ENCODE peak calls at places on chromosome 14, in six cellular contexts. F is cardiac muscle cell, N is pancreas, I is IMR-90, B is A549, A is GM23338. L is an unnamed sample.

GRCh38 chr14:92945959-92946846 is 23.3 kb downstream of the CHGA start:
- DNase-seq in F (peak; percentile 70), N (peak; percentile 77), I (peak; percentile 60), B (peak; percentile 39), A (no peak), L (no peak)

GRCh38 chr14:91303924-91304229 is 59.4 kb upstream of the GPR68 start:
- DNase-seq in F (no peak), N (no peak), I (no peak), B (no peak), A (no peak), L (no peak)

GRCh38 chr14:58491593-58491992 is 64.1 kb downstream of the KIAA0586 start:
- DNase-seq in F (peak; percentile 20), N (no peak), I (peak; percentile 45), B (no peak), A (no peak), L (no peak)

GRCh38 chr14:73741386-73741875 is 27.2 kb upstream of the PNMA1 start:
- DNase-seq in F (peak; percentile 79), N (no peak), I (peak; percentile 66), B (no peak), A (peak; percentile 71), L (peak; percentile 65)

GRCh38 chr14:105939810-105940508 is 413.6 kb downstream of the TMEM121 start:
- DNase-seq in F (no peak), N (no peak), I (no peak), B (no peak), A (no peak), L (no peak)

GRCh38 chr14:105475916-105476845 is 1.6 kb downstream of the CRIP2 start:
- DNase-seq in F (peak; percentile 72), N (no peak), I (peak; percentile 18), B (no peak), A (peak; percentile 55), L (no peak)

GRCh38 chr14:92676031-92676430 is 72.4 kb downstream of the LGMN start:
- DNase-seq in F (no peak), N (peak; percentile 13), I (no peak), B (no peak), A (no peak), L (no peak)

GRCh38 chr14:92917041-92917940 is 5.7 kb upstream of the CHGA start:
- DNase-seq in F (no peak), N (no peak), I (no peak), B (no peak), A (no peak), L (no peak)

GRCh38 chr14:39145266-39145966 is 24.7 kb downstream of the TRAPPC6B start:
- DNase-seq in F (no peak), N (no peak), I (no peak), B (no peak), A (no peak), L (no peak)

GRCh38 chr14:100531152-100531551 is 56.1 kb downstream of the BEGAIN start:
- DNase-seq in F (no peak), N (peak; percentile 45), I (no peak), B (no peak), A (no peak), L (no peak)

GRCh38 chr14:51473808-51474207 is 177.9 kb upstream of the FRMD6 start:
- DNase-seq in F (no peak), N (no peak), I (peak; percentile 74), B (no peak), A (no peak), L (peak; percentile 72)

GRCh38 chr14:37991027-37991426 is 216.7 kb upstream of the SSTR1 start:
- DNase-seq in F (no peak), N (no peak), I (no peak), B (no peak), A (peak; percentile 50), L (no peak)

GRCh38 chr14:46140445-46140844 is 511.1 kb downstream of the RPL10L start:
- DNase-seq in F (no peak), N (no peak), I (no peak), B (no peak), A (no peak), L (no peak)

GRCh38 chr14:66468778-66469367 is 17.3 kb upstream of the CCDC196 start:
- DNase-seq in F (no peak), N (no peak), I (no peak), B (no peak), A (peak; percentile 22), L (no peak)

GRCh38 chr14:71133296-71133695 is 226.0 kb downstream of the PCNX1 start:
- DNase-seq in F (no peak), N (no peak), I (no peak), B (no peak), A (no peak), L (no peak)

GRCh38 chr14:36515105-36515593 is 4.9 kb downstream of the NKX2-1 start:
- DNase-seq in F (no peak), N (no peak), I (no peak), B (no peak), A (peak; percentile 75), L (no peak)

GRCh38 chr14:66490143-66491111 is 4.3 kb downstream of the CCDC196 start:
- DNase-seq in F (no peak), N (no peak), I (no peak), B (no peak), A (no peak), L (no peak)

GRCh38 chr14:65170768-65171251 is 68.5 kb upstream of the MAX start:
- DNase-seq in F (peak; percentile 88), N (no peak), I (peak; percentile 81), B (peak; percentile 43), A (peak; percentile 73), L (peak; percentile 79)

GRCh38 chr14:71442503-71442902 is 489.7 kb upstream of the RGS6 start:
- DNase-seq in F (no peak), N (no peak), I (no peak), B (no peak), A (no peak), L (no peak)

GRCh38 chr14:75070383-75070782 is 942 bp downstream of the ZC2HC1C start:
- DNase-seq in F (no peak), N (peak; percentile 77), I (no peak), B (no peak), A (no peak), L (no peak)

GRCh38 chr14:72924332-72924731 is 1.9 kb upstream of the DCAF4 start:
- DNase-seq in F (no peak), N (peak; percentile 81), I (no peak), B (no peak), A (no peak), L (no peak)

GRCh38 chr14:42370056-42370455 is 763.4 kb downstream of the LRFN5 start:
- DNase-seq in F (no peak), N (no peak), I (no peak), B (no peak), A (no peak), L (no peak)

GRCh38 chr14:37637341-37637740 is 41.9 kb downstream of the TTC6 start:
- DNase-seq in F (no peak), N (no peak), I (no peak), B (no peak), A (peak; percentile 15), L (no peak)

GRCh38 chr14:22070119-22070982 is 396.7 kb upstream of the OR4E1 start:
- DNase-seq in F (peak; percentile 6), N (no peak), I (no peak), B (no peak), A (peak; percentile 72), L (peak; percentile 7)

GRCh38 chr14:26276757-26277156 is 321.1 kb downstream of the NOVA1 start:
- DNase-seq in F (no peak), N (no peak), I (no peak), B (no peak), A (peak; percentile 80), L (no peak)

GRCh38 chr14:35355981-35356839 is 48.3 kb downstream of the NFKBIA start:
- DNase-seq in F (peak; percentile 75), N (no peak), I (peak; percentile 58), B (no peak), A (no peak), L (peak; percentile 62)

GRCh38 chr14:83847102-83847501 is 1682.8 kb upstream of the FLRT2 start:
- DNase-seq in F (no peak), N (no peak), I (no peak), B (no peak), A (no peak), L (no peak)

GRCh38 chr14:71659165-71659564 is 273.1 kb upstream of the RGS6 start:
- DNase-seq in F (no peak), N (no peak), I (peak; percentile 64), B (no peak), A (no peak), L (peak; percentile 2)

GRCh38 chr14:100587248-100587762 is at the start of gene BEGAIN:
- DNase-seq in F (no peak), N (peak; percentile 37), I (no peak), B (no peak), A (peak; percentile 38), L (no peak)

GRCh38 chr14:68634346-68634745 is 158.5 kb downstream of the ZFP36L1 start:
- DNase-seq in F (no peak), N (no peak), I (no peak), B (no peak), A (no peak), L (no peak)
- H3K27ac ChIP-seq in F (no peak overlapping the region), N (no peak overlapping the region), I (peak overlapping the region; percentile 6), B (no peak overlapping the region), A (no peak overlapping the region), L (no peak overlapping the region)

GRCh38 chr14:103529383-103530365 is 678 bp downstream of the TRMT61A start:
- DNase-seq in F (no peak), N (peak; percentile 72), I (no peak), B (no peak), A (no peak), L (no peak)

GRCh38 chr14:103527408-103528157 is 1.4 kb upstream of the TRMT61A start:
- DNase-seq in F (no peak), N (peak; percentile 36), I (no peak), B (no peak), A (no peak), L (peak; percentile 76)

GRCh38 chr14:103528512-103529382 is at the start of gene TRMT61A:
- DNase-seq in F (peak; percentile 94), N (peak; percentile 96), I (peak; percentile 92), B (peak; percentile 95), A (peak; percentile 90), L (peak; percentile 52)

GRCh38 chr14:103526914-103527248 is 2.1 kb upstream of the TRMT61A start:
- DNase-seq in F (no peak), N (no peak), I (no peak), B (no peak), A (no peak), L (no peak)

DNA sequence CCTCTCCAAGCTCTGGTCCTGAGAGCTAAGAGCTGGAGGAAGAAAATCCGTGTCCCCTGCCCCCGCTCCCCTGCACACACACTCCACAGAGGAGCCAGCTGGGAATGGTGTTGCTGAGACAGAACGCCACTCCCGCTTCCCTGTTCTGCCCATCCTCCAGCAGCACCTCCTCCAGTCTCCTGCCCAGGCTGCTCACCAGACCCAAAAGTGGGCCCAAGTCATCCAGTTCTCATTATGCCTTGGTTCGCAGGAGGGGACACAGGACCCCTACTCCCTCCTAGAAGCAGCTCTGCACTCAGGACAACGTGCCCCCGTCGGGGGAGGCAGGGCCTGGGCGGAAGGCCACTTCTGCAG is 861 bp upstream of the TRMT61A start:
- DNase-seq in F (peak; percentile 37), N (peak; percentile 64), I (no peak), B (no peak), A (no peak), L (no peak)
- H3K4me1 ChIP-seq in F (peaks cover 12% of the 10 kb centered on the region), N (peaks cover 32% of the 10 kb centered on the region), I (peaks cover 11% of the 10 kb centered on the region), B (peaks cover 51% of the 10 kb centered on the region), A (peaks cover 8% of the 10 kb centered on the region), L (peaks cover 9% of the 10 kb centered on the region)

GRCh38 chr14:60300019-60300418 is 51.0 kb downstream of the PPM1A start:
- DNase-seq in F (no peak), N (no peak), I (no peak), B (no peak), A (no peak), L (no peak)

GRCh38 chr14:60294670-60295069 is 45.6 kb downstream of the PPM1A start:
- DNase-seq in F (no peak), N (no peak), I (no peak), B (no peak), A (no peak), L (peak; percentile 13)
- TF ChIP-seq CTCF in F (no peak), N (no peak), I (no peak), B (no peak), A (no peak), L (no peak)

GRCh38 chr14:68521952-68522509 is 270.8 kb downstream of the ZFP36L1 start:
- DNase-seq in F (no peak), N (no peak), I (no peak), B (no peak), A (no peak), L (no peak)
- H3K27ac ChIP-seq in F (peak overlapping the region; percentile 79), N (peak overlapping the region; percentile 93), I (no peak overlapping the region), B (peak overlapping the region; percentile 67), A (no peak overlapping the region), L (peak overlapping the region; percentile 98)